ENCODE peak calls at places on chromosomes 12 and 14, in four cellular contexts. S is IMR-90, W is mesendoderm, B is H9. M is an unnamed sample.

GRCh38 chr12:7439579-7440505 is 4.1 kb downstream of the CD163L1 start:
- DNase-seq in B (peak; percentile 94), W (peak; percentile 91), S (peak; percentile 41), M (peak; percentile 31)

GRCh38 chr12:105457026-105457425 is 126.5 kb downstream of the C12orf75 start:
- DNase-seq in B (no peak), W (no peak), S (peak; percentile 19), M (no peak)

GRCh38 chr12:110636516-110636915 is 22.6 kb downstream of the TCTN1 start:
- DNase-seq in B (no peak), W (no peak), S (no peak), M (no peak)

GRCh38 chr12:76303365-76303764 is 44.9 kb downstream of the BBS10 start:
- DNase-seq in B (no peak), W (no peak), S (peak; percentile 46), M (no peak)

GRCh38 chr12:89160716-89161123 is 191.6 kb downstream of the DUSP6 start:
- DNase-seq in W (peak; percentile 46), B (no peak), S (peak; percentile 88), M (no peak)

GRCh38 chr14:87615822-87616679 is 376.9 kb downstream of the GALC start:
- DNase-seq in B (peak; percentile 73), W (peak; percentile 90), S (peak; percentile 19), M (peak; percentile 36)

GRCh38 chr12:132162508-132163031 is 18.3 kb downstream of the NOC4L start:
- DNase-seq in B (no peak), W (no peak), S (peak; percentile 77), M (no peak)

GRCh38 chr14:38342803-38343202 is 86.9 kb upstream of the CLEC14A start:
- DNase-seq in B (no peak), W (no peak), S (peak; percentile 96), M (no peak)

GRCh38 chr14:51006781-51007211 is 62.5 kb upstream of the PYGL start:
- DNase-seq in W (no peak), S (peak; percentile 58), B (no peak), M (no peak)

GRCh38 chr12:114625294-114625851 is 58.6 kb downstream of the TBX3 start:
- DNase-seq in S (peak; percentile 72), B (peak; percentile 83), W (peak; percentile 78), M (peak; percentile 88)

GRCh38 chr12:53569174-53569557 is 57.0 kb downstream of the ATF7 start:
- DNase-seq in S (peak; percentile 80), B (no peak), W (peak; percentile 27), M (no peak)

GRCh38 chr12:67520611-67521010 is 127.9 kb upstream of the DYRK2 start:
- DNase-seq in S (no peak), W (no peak), B (no peak), M (no peak)

GRCh38 chr12:117365072-117365616 is 3.7 kb upstream of the NOS1 start:
- DNase-seq in W (no peak), B (no peak), S (no peak), M (no peak)

GRCh38 chr12:117363263-117363662 is 1.8 kb upstream of the NOS1 start:
- DNase-seq in S (no peak), W (no peak), B (no peak), M (no peak)

GRCh38 chr12:117370588-117370987 is 9.2 kb upstream of the NOS1 start:
- DNase-seq in S (no peak), B (no peak), W (no peak), M (no peak)

GRCh38 chr12:117363953-117364486 is 2.6 kb upstream of the NOS1 start:
- DNase-seq in W (peak; percentile 52), B (no peak), S (no peak), M (no peak)

DNA sequence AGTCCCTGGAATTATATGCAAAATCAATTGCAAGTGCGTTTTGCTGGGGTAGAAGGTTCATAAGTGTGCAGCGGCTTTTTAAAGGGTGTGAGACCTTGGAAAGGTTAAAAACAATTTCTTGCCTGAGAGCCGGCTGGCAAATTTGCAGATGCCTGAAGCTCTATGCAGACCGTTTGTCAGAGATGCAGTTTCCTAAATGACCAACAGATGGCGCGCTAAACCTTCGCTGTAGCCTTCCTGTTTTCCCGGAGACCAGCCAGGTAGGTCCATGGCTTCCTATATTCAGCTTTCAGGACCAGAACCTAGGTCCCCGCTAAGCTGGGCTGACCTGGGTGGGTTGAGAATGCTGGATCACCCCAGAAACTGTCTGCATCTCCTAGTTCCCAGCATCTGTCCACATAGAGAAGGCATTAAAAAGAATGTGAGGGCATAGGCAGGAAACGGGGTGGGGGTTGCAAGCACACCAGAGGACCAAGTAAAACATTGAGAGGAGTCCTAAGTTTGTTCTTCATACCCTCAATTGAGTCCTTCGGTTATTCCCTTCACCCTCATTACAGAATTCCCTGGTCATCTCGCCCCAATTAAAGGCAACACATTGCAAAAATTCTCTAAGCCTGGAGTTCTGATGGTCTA is 5.7 kb upstream of the NOS1 start:
- DNase-seq in S (peak; percentile 53), W (peak; percentile 83), B (peak; percentile 88), M (peak; percentile 95)
- H4K5ac ChIP-seq in S (no peak overlapping the region), W (no peak overlapping the region), B (no peak overlapping the region), M (no peak overlapping the region)

DNA sequence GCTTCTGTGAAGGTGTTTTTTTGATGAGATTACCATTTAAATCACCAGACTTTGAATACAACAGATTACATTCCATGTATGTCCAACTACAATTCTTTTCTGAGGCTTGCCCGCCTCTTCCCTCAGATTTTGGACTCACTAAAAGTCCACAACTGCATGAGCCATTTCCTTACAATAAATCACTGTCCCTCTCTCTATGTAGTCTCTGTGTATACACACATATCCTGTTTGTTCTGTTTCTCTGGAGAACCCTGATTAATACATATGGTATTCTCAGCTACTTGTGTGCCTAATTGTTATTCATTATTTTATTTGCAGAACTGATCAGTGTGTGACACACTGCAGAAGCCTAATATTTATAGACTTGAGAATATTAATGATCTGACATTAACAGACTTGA is 2.4 kb upstream of the MIPOL1 start:
- DNase-seq in B (no peak), W (no peak), S (peak; percentile 87), M (no peak)
- H3K56ac ChIP-seq in B (no peak overlapping the region), W (no peak overlapping the region), S (peak overlapping the region; percentile 61), M (no peak overlapping the region)

GRCh38 chr14:68984686-68985085 is 5.6 kb upstream of the ACTN1 start:
- DNase-seq in S (no peak), B (no peak), W (no peak), M (no peak)

GRCh38 chr14:68981539-68981976 is 2.5 kb upstream of the ACTN1 start:
- DNase-seq in W (no peak), S (peak; percentile 91), B (no peak), M (no peak)

GRCh38 chr14:68981124-68981523 is 2.0 kb upstream of the ACTN1 start:
- DNase-seq in B (no peak), S (no peak), W (no peak), M (no peak)

GRCh38 chr14:68983210-68983609 is 4.1 kb upstream of the ACTN1 start:
- DNase-seq in S (no peak), W (no peak), B (no peak), M (no peak)

DNA sequence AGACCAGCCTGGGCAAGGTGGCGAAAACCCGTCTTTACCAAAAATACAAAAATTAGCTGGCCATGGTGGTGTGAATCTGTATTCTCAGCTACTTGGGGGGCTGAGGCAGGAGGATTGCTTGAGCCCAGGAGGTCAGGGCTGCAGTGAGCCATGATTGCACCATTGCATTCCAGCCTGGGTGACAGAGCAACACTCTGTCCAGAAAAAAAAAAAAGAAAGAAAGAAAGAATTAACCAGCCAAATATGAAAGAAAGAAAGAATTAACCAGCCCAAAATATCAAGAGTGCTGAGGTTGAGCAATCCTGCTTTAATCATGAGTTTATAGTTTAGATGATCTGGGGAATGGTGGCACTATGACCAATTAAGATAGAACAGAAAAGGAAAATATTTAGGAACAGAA is 3.5 kb upstream of the ACTN1 start:
- DNase-seq in B (no peak), S (peak; percentile 49), W (no peak), M (no peak)
- H4K5ac ChIP-seq in B (no peak overlapping the region), S (peak overlapping the region; percentile 85), W (no peak overlapping the region), M (no peak overlapping the region)

GRCh38 chr12:122363782-122364181 is 58.7 kb downstream of the CLIP1 start:
- DNase-seq in B (no peak), W (no peak), S (no peak), M (no peak)
- H3K56ac ChIP-seq in B (no peak overlapping the region), W (no peak overlapping the region), S (no peak overlapping the region), M (no peak overlapping the region)

GRCh38 chr14:84468153-84468552 is 1061.8 kb upstream of the FLRT2 start:
- DNase-seq in S (no peak), B (no peak), W (no peak), M (no peak)
- H4K5ac ChIP-seq in S (no peak overlapping the region), B (no peak overlapping the region), W (no peak overlapping the region), M (no peak overlapping the region)

M was measured in H1.